ENCODE peak calls at places on chromosomes 4 and X, in five cellular contexts. F is sigmoid colon, N is tibial nerve, B is K562, O is A549. I is an unnamed sample. For H3K4me1, the result is how much of the 10 kb centered on the place peaks cover.

GRCh38 chr4:76950846-76951321 is 1.3 kb downstream of the SEPTIN11 start:
- DNase-seq in O (peak), F (no peak), B (peak), N (no peak), I (no peak)

GRCh38 chr4:29009908-29010307 is 1710.3 kb upstream of the PCDH7 start:
- DNase-seq in O (no peak), B (no peak), N (no peak), F (no peak), I (no peak)

GRCh38 chr4:167239627-167240026 is 5.3 kb upstream of the SPOCK3 start:
- DNase-seq in N (no peak), O (no peak), B (no peak), F (no peak), I (no peak)

GRCh38 chr4:783133-783541 is 42.8 kb downstream of the CPLX1 start:
- DNase-seq in F (peak), O (no peak), N (no peak), B (no peak), I (no peak)

GRCh38 chr4:90328558-90328957 is 201.4 kb downstream of the CCSER1 start:
- DNase-seq in B (no peak), O (no peak), F (no peak), N (no peak), I (no peak)

GRCh38 chr4:21948347-21949072 is at the start of gene KCNIP4:
- DNase-seq in B (no peak), O (no peak), N (no peak), F (no peak), I (no peak)

GRCh38 chr4:173489514-173489913 is 40.5 kb downstream of the HAND2 start:
- DNase-seq in N (no peak), B (no peak), O (no peak), F (no peak), I (no peak)

GRCh38 chrX:19332983-19333382 is 10.7 kb upstream of the PDHA1 start:
- DNase-seq in N (no peak), B (no peak), O (no peak), F (no peak), I (no peak)

GRCh38 chr4:185134176-185134869 is 8.7 kb upstream of the SLC25A4 start:
- DNase-seq in N (no peak), O (peak), F (no peak), B (peak), I (no peak)

GRCh38 chr4:143163618-143164017 is 21.1 kb upstream of the USP38 start:
- DNase-seq in N (no peak), B (no peak), O (no peak), F (no peak), I (no peak)

GRCh38 chr4:85747871-85748491 is 273.0 kb downstream of the ARHGAP24 start:
- DNase-seq in F (no peak), B (peak), N (peak), O (peak), I (no peak)

GRCh38 chrX:45758319-45758718 is 557.6 kb upstream of the DIPK2B start:
- DNase-seq in F (no peak), O (no peak), N (no peak), B (no peak), I (no peak)

GRCh38 chr4:86670739-86671138 is 76.6 kb downstream of the PTPN13 start:
- DNase-seq in N (no peak), O (no peak), F (no peak), B (no peak), I (no peak)

GRCh38 chr4:136928957-136929411 is 603.3 kb downstream of the PCDH18 start:
- DNase-seq in N (no peak), F (peak), B (no peak), O (no peak), I (no peak)

GRCh38 chr4:125736057-125736456 is 421.3 kb downstream of the FAT4 start:
- DNase-seq in N (no peak), F (no peak), B (no peak), O (no peak), I (no peak)

GRCh38 chr4:113080050-113080449 is 30.6 kb downstream of the ANK2 start:
- DNase-seq in O (peak), B (no peak), F (no peak), N (no peak), I (no peak)

GRCh38 chr4:88333741-88334405 is 44.8 kb upstream of the HERC6 start:
- DNase-seq in N (no peak), F (no peak), O (no peak), B (no peak), I (peak)

GRCh38 chr4:1518997-1519700 is 112.9 kb upstream of the NKX1-1 start:
- DNase-seq in F (peak), B (no peak), N (no peak), O (no peak), I (no peak)

GRCh38 chrX:38927592-38927991 is 126.3 kb downstream of the MID1IP1 start:
- DNase-seq in N (no peak), O (no peak), F (no peak), B (no peak), I (no peak)

GRCh38 chrX:19225906-19226305 is 103.6 kb upstream of the ADGRG2 start:
- DNase-seq in O (peak), N (no peak), F (no peak), B (peak), I (no peak)

GRCh38 chr4:141851246-141851891 is 215.0 kb downstream of the IL15 start:
- DNase-seq in O (no peak), F (no peak), B (no peak), N (no peak), I (no peak)

GRCh38 chr4:152738812-152739211 is 40.7 kb downstream of the TIGD4 start:
- DNase-seq in O (no peak), B (no peak), N (no peak), F (no peak), I (peak)

GRCh38 chr4:173500841-173501591 is 29.0 kb downstream of the HAND2 start:
- DNase-seq in B (no peak), F (no peak), N (no peak), O (no peak), I (peak)

GRCh38 chr4:168593399-168593798 is 96.5 kb downstream of the PALLD start:
- DNase-seq in N (no peak), F (no peak), B (no peak), O (no peak), I (no peak)

GRCh38 chrX:10415704-10416001 is 204.7 kb downstream of the MID1 start:
- DNase-seq in N (no peak), O (no peak), B (no peak), F (no peak), I (no peak)

GRCh38 chr4:73257995-73258667 is 467 bp downstream of the ANKRD17 start:
- DNase-seq in N (peak), B (peak), F (no peak), O (peak), I (no peak)

GRCh38 chrX:44063611-44064010 is 90.4 kb upstream of the NDP start:
- DNase-seq in F (no peak), B (no peak), N (no peak), O (no peak), I (no peak)

GRCh38 chr4:137393043-137393442 is 139.3 kb downstream of the PCDH18 start:
- DNase-seq in O (no peak), B (no peak), N (peak), F (no peak), I (no peak)

GRCh38 chr4:43846111-43846587 is 602.5 kb downstream of the KCTD8 start:
- DNase-seq in N (no peak), B (no peak), F (no peak), O (no peak), I (no peak)

DNA sequence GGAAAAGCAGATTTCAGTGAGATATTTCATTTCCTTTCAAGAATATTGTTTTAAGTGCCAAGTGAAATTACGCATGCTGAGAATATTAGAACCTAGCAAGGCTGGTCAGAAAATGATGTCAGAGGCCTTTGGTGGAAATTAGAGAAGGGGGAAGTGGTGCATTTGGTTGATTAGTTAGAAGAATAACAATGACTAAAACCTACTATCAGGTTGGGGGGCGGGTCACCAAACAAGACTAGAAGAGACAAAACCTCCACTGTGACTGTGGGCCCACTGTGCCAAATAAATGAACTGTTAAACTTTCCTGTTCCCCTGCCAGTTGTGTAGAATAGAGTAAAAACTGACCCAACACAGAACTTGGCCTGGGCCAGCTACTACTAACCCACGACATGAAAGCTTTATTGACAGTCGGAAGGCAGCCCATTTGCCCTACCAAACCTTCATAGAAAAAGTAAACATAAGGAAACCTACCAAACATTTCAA is 2.9 kb downstream of the RAPGEF2 start:
- DNase-seq in B (peak), F (no peak), O (no peak), N (peak), I (peak)
- H3K27ac ChIP-seq in B (peak), F (peak), O (no peak), N (no peak), I (peak)

DNA sequence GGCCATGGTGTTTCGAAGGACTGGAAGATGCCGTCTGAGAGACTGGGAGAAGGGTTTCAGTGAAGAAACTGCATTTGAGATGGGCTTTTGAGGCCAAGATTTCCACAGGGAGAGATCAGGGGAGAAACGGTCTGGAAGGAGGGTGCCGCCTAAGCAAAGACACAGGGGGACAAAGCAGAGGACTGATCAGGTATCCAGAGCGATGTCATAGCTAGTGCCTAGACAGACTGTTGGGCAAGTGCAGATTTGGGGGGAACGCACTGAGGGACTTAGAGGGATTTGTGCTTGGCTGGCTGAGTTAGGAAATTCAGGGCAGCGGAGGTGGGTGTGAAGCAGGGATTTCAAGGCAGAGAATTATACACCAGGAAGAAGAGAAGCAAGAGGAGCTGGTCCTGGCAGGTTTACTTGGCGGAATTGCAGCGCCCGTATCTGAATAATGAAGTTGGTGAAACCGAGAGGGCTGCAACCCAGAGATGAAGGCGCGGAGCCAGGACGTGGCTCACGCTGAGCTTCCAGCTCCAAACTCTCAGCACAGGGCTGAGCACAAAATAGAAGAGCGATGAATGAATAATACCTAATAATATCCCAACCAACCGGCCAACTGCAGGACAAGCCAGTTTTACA is 106.9 kb downstream of the MAML3 start:
- DNase-seq in F (no peak), N (no peak), B (no peak), O (no peak), I (no peak)
- H3K4me1 ChIP-seq in F (under half), N (under half), B (under half), O (half or more), I (under half)

GRCh38 chrX:1435241-1435900 is 17.3 kb downstream of the ASMTL start:
- DNase-seq in F (peak), O (no peak), N (no peak), B (no peak), I (no peak)
- TF ChIP-seq EP300 in F (no peak), O (no peak), N (no peak), B (no peak), I (no peak)

GRCh38 chrX:148658115-148658725 is 157.8 kb downstream of the AFF2 start:
- DNase-seq in N (no peak), B (no peak), F (no peak), O (no peak), I (no peak)
- H3K27ac ChIP-seq in N (no peak), B (no peak), F (no peak), O (no peak), I (no peak)

GRCh38 chr4:92047209-92047877 is 256.4 kb upstream of the GRID2 start:
- DNase-seq in O (no peak), B (no peak), N (no peak), F (no peak), I (no peak)

GRCh38 chr4:92050875-92051274 is 252.9 kb upstream of the GRID2 start:
- DNase-seq in N (no peak), B (no peak), O (no peak), F (no peak), I (no peak)

GRCh38 chr4:92045718-92046117 is 258.0 kb upstream of the GRID2 start:
- DNase-seq in N (no peak), B (no peak), O (no peak), F (no peak), I (no peak)
- H3K4me1 ChIP-seq in N (under half), B (under half), O (under half), F (under half), I (under half)

DNA sequence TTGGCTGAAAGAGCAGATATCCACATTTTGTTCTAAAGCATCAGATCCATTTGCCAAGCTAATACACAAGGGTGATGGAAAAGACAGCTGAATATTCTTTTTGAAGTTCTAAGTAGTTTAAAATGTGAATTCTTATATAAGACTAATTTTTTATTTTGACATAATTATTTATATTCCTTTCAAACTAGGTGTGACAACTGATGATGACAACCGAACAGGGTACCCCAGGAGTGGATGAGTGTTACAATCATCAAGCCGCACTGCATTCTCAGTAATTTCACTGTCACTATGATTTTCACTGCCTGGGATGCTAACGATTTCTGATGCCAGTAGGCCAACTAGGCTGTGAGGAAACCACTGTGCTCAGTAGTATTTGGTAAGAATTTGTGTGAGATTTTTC is 317.6 kb downstream of the ARAP2 start:
- DNase-seq in B (no peak), N (no peak), O (no peak), F (no peak), I (no peak)
- TF ChIP-seq EP300 in B (no peak), N (no peak), O (no peak), F (no peak), I (no peak)

GRCh38 chr4:39700500-39700899 is 2.6 kb downstream of the UBE2K start:
- DNase-seq in B (no peak), F (no peak), N (no peak), O (no peak), I (no peak)

GRCh38 chr4:39706829-39707511 is 9.0 kb downstream of the UBE2K start:
- DNase-seq in B (no peak), F (no peak), O (no peak), N (no peak), I (no peak)

GRCh38 chr4:39710098-39710896 is 12.4 kb downstream of the UBE2K start:
- DNase-seq in O (no peak), B (no peak), F (no peak), N (no peak), I (no peak)

GRCh38 chr4:39702716-39703115 is 4.8 kb downstream of the UBE2K start:
- DNase-seq in N (no peak), O (no peak), B (no peak), F (no peak), I (no peak)

DNA sequence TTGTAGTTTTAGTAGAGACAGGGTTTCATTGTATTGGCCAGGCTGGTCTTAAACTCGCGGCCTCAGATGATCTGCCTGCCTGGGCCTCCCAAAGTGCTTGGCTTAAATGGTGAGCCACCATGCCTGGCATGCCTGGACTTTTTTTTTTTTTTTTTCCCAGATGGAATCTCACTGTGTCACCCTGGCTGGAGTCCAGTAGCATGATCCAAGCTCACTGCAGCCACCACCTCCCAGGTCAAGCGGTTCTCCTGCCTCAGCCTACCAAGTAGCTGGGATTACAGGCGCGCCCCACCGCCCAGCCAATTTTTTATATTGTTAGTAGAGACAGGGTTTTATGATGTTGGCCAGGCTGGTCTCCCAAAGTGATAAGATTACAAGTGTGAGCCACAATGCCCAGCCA is 8.4 kb downstream of the UBE2K start:
- DNase-seq in B (no peak), F (peak), N (no peak), O (no peak), I (no peak)
- H3K27ac ChIP-seq in B (no peak), F (peak), N (no peak), O (peak), I (peak)

DNA sequence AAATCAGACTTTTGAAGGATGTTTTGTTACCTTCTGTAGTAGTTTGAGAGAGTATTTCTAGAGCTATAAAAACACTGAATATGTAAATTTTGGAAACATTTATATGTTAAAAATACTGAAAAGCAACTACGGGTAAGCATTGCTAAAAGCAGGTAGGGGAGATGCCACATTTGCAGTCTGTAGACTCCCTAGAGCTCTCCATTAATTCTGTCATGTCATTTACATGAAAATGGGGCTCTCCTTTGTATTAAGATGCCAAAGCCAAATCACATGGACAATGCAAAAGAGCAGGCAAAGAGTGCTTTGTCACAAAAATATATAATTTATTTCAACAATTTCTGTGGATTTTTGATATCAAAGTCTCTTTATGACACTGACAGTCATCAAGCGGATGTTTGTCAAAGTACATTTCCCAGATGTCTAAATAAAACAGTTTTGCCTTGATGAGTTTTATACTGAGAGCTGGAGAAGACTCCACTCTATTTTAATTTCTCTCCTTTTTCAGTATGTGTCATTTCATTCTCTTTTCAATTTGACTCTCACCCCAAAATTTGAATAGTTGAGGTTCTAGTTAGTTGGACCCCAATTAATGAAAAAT is 51.8 kb downstream of the LDB2 start:
- DNase-seq in N (no peak), O (no peak), B (no peak), F (no peak), I (no peak)
- H3K4me1 ChIP-seq in N (under half), O (under half), B (under half), F (under half), I (under half)

DNA sequence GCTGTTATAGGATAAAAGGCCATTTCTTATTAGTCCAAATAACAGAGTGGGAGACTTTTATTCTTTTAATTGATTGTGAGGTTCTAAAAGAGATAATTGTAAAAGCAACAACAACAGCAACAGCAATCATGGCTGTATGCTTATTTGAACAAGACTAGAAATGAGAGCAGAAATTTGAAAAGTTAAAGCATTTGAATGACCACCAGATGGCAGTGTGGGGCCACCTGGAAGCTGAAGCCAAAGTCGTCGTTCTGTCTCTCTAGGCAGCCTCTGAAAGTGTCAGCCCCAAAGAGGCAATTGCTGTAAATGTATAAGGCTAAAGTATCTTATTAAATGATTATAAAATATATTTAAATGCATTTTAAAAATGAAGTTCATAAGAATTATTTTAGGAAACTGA is 42.2 kb downstream of the SH2D1A start:
- DNase-seq in O (peak), F (peak), B (peak), N (peak), I (no peak)
- TF ChIP-seq EP300 in O (no peak), F (no peak), B (no peak), N (no peak), I (no peak)

I was measured in esophagus muscularis mucosa.